ENCODE peak calls at places on chromosome 15, in nine cellular contexts. F is foreskin keratinocyte; Y is hippocampal formation; U is CD8-positive, alpha-beta memory T cell; J is SK-N-DZ; K is stimulated activated CD4-positive, alpha-beta T cell treated with anti-CD3 and anti-CD28 coated beads, Interleukin-1b, Interleukin-23, amount 100 ng/mL, for 48 hours; W is amygdala; T is NB4; L is heart right ventricle. P is an unnamed sample.

GRCh38 chr15:78997981-78998499 is 53.2 kb upstream of the CTSH start:
- DNase-seq in K (no peak), F (no peak), J (no peak), T (no peak), U (no peak), L (no peak), W (no peak), Y (no peak), P (no peak)

GRCh38 chr15:60536314-60536713 is 57.4 kb upstream of the ICE2 start:
- DNase-seq in T (peak), J (no peak), Y (no peak), F (no peak), L (no peak), K (no peak), U (no peak), W (no peak), P (no peak)

GRCh38 chr15:40782609-40783227 is 12.9 kb downstream of the C15orf62 start:
- DNase-seq in J (peak), F (no peak), U (peak), T (peak), Y (no peak), L (no peak), W (no peak), K (peak), P (peak)

GRCh38 chr15:62026707-62027565 is 33.3 kb downstream of the VPS13C start:
- DNase-seq in Y (no peak), F (no peak), L (no peak), J (no peak), T (no peak), K (no peak), U (no peak), W (no peak), P (peak)

GRCh38 chr15:74604983-74605809 is 10.4 kb upstream of the CLK3 start:
- DNase-seq in L (no peak), Y (no peak), W (no peak), T (no peak), K (no peak), J (no peak), F (no peak), U (no peak), P (no peak)

GRCh38 chr15:69794643-69795461 is 302.9 kb downstream of the TLE3 start:
- DNase-seq in U (no peak), L (peak), Y (no peak), T (no peak), K (no peak), J (no peak), W (no peak), F (peak), P (no peak)

GRCh38 chr15:51775967-51776816 is 24.8 kb downstream of the TMOD2 start:
- DNase-seq in Y (peak), J (peak), K (no peak), T (peak), U (peak), F (no peak), L (peak), W (no peak), P (peak)

GRCh38 chr15:73862276-73862675 is 11.1 kb upstream of the TBC1D21 start:
- DNase-seq in Y (no peak), F (no peak), U (no peak), T (no peak), J (no peak), L (no peak), W (no peak), K (no peak), P (no peak)

GRCh38 chr15:84600687-84601554 is at the start of gene ZSCAN2:
- DNase-seq in U (peak), J (peak), L (peak), F (peak), T (peak), W (peak), Y (peak), K (peak), P (peak)

GRCh38 chr15:85793641-85794597 is 806 bp downstream of the KLHL25 start:
- DNase-seq in Y (peak), J (peak), F (no peak), T (peak), L (no peak), K (peak), W (no peak), U (peak), P (peak)

GRCh38 chr15:35925634-35926380 is 379.8 kb upstream of the DPH6 start:
- DNase-seq in W (no peak), T (no peak), K (no peak), L (no peak), F (peak), U (no peak), J (no peak), Y (no peak), P (no peak)

P was measured in NAMALWA.